ENCODE peak calls at places on chromosomes 5 and 9, in five cellular contexts. W is stimulated activated CD4-positive, alpha-beta T cell treated with anti-CD3 and anti-CD28 coated beads, Interleukin-2, amount 100 ng/mL, for 24 hours; P is HT1080; E is erythroblast; C is Kasumi-1. Y is an unnamed sample.

GRCh38 chr5:52624291-52624690 is 163.4 kb upstream of the ITGA1 start:
- DNase-seq in P (no peak), W (no peak), C (no peak), E (no peak), Y (no peak)

GRCh38 chr5:135319928-135320606 is 79.0 kb downstream of the MACROH2A1 start:
- DNase-seq in P (no peak), E (no peak), W (no peak), C (no peak), Y (no peak)

GRCh38 chr5:88390007-88390385 is 121.4 kb upstream of the TMEM161B start:
- DNase-seq in P (no peak), C (no peak), E (no peak), W (no peak), Y (no peak)

GRCh38 chr9:136882109-136882946 is 4.0 kb upstream of the TRAF2 start:
- DNase-seq in C (no peak), W (peak; percentile 93), P (peak; percentile 92), E (no peak), Y (peak; percentile 62)

GRCh38 chr9:114416290-114416689 is 28.5 kb upstream of the AKNA start:
- DNase-seq in P (no peak), C (no peak), W (no peak), E (no peak), Y (no peak)

GRCh38 chr9:128992995-128993394 is 35.1 kb downstream of the SH3GLB2 start:
- DNase-seq in C (peak; percentile 14), E (peak; percentile 40), W (no peak), P (no peak), Y (peak; percentile 39)

GRCh38 chr5:133381571-133382365 is 230.6 kb downstream of the FSTL4 start:
- DNase-seq in P (no peak), E (no peak), W (no peak), C (no peak), Y (no peak)

GRCh38 chr5:112492291-112492690 is 73.2 kb upstream of the EPB41L4A start:
- DNase-seq in E (peak; percentile 88), W (peak; percentile 36), C (peak; percentile 85), P (peak; percentile 56), Y (no peak)

GRCh38 chr5:150624334-150625163 is 15.9 kb upstream of the SYNPO start:
- DNase-seq in E (peak; percentile 18), P (no peak), C (peak; percentile 13), W (peak; percentile 31), Y (no peak)

GRCh38 chr9:70119786-70120185 is 76.1 kb downstream of the MAMDC2 start:
- DNase-seq in P (no peak), C (no peak), W (no peak), E (no peak), Y (no peak)

GRCh38 chr5:124744170-124744911 is 2.1 kb downstream of the ZNF608 start:
- DNase-seq in W (no peak), C (no peak), E (no peak), P (no peak), Y (peak; percentile 51)

Y was measured in breast epithelium.